ENCODE peak calls at places on chromosome 2, in six cellular contexts. T is ovary, W is colonic mucosa, D is HCT116, R is fibroblast of lung, U is astrocyte. B is an unnamed sample. For H3K36me3, the result is how much of the 10 kb centered on the place peaks cover.

GRCh38 chr2:43609304-43609883 is 13.6 kb upstream of the THADA start:
- DNase-seq in R (peak), D (peak), U (no peak), W (peak), T (no peak), B (peak)

GRCh38 chr2:134097740-134098139 is 156.1 kb upstream of the MGAT5 start:
- DNase-seq in R (no peak), W (no peak), U (no peak), T (no peak), D (no peak), B (no peak)

GRCh38 chr2:237723613-237724012 is 75.0 kb upstream of the RBM44 start:
- DNase-seq in D (no peak), U (peak), T (no peak), R (peak), W (peak), B (peak)

GRCh38 chr2:110904410-110905148 is 172.2 kb downstream of the ACOXL start:
- DNase-seq in T (no peak), W (no peak), U (no peak), R (no peak), D (no peak), B (no peak)

GRCh38 chr2:88656690-88657089 is 29.4 kb upstream of the EIF2AK3 start:
- DNase-seq in D (no peak), T (no peak), U (peak), R (peak), W (no peak), B (peak)

GRCh38 chr2:45273412-45274189 is 264.3 kb upstream of the SIX2 start:
- DNase-seq in W (no peak), T (no peak), R (no peak), D (no peak), U (no peak), B (no peak)

GRCh38 chr2:41784496-41784895 is 263.3 kb upstream of the PKDCC start:
- DNase-seq in D (no peak), R (no peak), W (no peak), T (no peak), U (no peak), B (no peak)

GRCh38 chr2:185825557-185825956 is 87.0 kb downstream of the FSIP2 start:
- DNase-seq in U (no peak), T (no peak), W (no peak), R (no peak), D (no peak), B (no peak)

GRCh38 chr2:20423376-20423775 is 23.5 kb upstream of the RHOB start:
- DNase-seq in W (no peak), U (no peak), R (no peak), T (no peak), D (no peak), B (peak)

GRCh38 chr2:185144159-185144919 is 546.0 kb downstream of the ZNF804A start:
- DNase-seq in T (no peak), U (no peak), R (no peak), D (no peak), W (no peak), B (no peak)

GRCh38 chr2:46200100-46200690 is 97.0 kb upstream of the EPAS1 start:
- DNase-seq in U (no peak), W (no peak), T (no peak), R (peak), D (no peak), B (no peak)

GRCh38 chr2:74632939-74633312 is 15.2 kb downstream of the M1AP start:
- DNase-seq in W (no peak), R (no peak), U (no peak), D (no peak), T (no peak), B (no peak)

GRCh38 chr2:223316346-223316745 is 264.4 kb downstream of the KCNE4 start:
- DNase-seq in W (no peak), D (no peak), R (no peak), U (no peak), T (no peak), B (no peak)

GRCh38 chr2:9249036-9249800 is 42.6 kb downstream of the ASAP2 start:
- DNase-seq in T (no peak), R (peak), D (no peak), W (no peak), U (peak), B (peak)

GRCh38 chr2:225122582-225123486 is 80.6 kb upstream of the DOCK10 start:
- DNase-seq in T (no peak), U (no peak), D (no peak), W (peak), R (no peak), B (peak)

GRCh38 chr2:154457291-154457690 is 241.2 kb upstream of the KCNJ3 start:
- DNase-seq in D (no peak), R (peak), T (no peak), U (peak), W (no peak), B (no peak)
- H3K36me3 ChIP-seq in D (under half), R (under half), T (under half), U (under half), W (under half), B (under half)

GRCh38 chr2:96267159-96267971 is 1.3 kb downstream of the CIAO1 start:
- DNase-seq in D (peak), W (peak), T (peak), U (no peak), R (peak), B (peak)

GRCh38 chr2:96265349-96265839 is 403 bp downstream of the TMEM127 start:
- DNase-seq in T (no peak), D (no peak), W (peak), R (no peak), U (no peak), B (peak)

GRCh38 chr2:96264656-96265348 is 995 bp downstream of the TMEM127 start:
- DNase-seq in D (no peak), T (no peak), R (peak), U (peak), W (peak), B (peak)

GRCh38 chr2:96264086-96264485 is 1.7 kb downstream of the TMEM127 start:
- DNase-seq in T (no peak), U (no peak), R (no peak), W (no peak), D (no peak), B (peak)

DNA sequence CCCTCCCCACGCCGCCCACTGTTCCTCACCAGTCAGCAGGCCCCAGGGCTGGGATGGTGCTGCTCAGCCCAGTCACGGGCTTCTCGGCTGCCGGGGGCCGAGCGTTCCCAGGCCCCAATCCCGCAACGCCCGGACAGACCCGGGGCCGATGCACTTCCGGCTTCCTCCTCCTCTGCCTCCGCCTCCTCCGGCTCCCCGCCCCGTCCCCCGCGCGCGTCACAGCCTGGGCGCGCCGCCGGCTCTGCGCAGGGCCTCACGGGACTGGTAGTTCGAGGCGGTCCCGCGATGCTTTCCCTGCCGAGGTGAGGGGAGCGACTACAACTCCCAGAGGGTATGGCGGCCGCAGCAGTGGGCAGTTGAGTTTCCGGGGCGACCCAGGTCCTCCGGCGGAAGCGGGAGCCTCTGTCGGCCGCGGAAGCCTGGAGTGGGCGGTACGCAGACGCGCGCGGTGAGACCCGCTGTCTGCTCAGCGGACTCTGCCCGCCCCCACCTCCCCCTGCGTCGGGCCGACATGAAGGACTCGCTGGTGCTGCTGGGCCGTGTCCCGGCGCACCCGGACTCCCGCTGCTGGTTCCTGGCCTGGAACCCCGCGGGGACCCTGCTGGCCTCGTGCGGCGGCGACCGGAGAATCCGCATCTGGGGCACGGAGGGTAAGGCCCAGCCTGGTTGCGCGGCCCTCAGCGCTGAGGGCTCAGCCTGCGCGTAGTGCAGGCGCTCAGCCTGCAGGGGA is at the start of the genes CIAO1 and TMEM127:
- DNase-seq in D (peak), T (peak), W (peak), U (peak), R (peak), B (peak)
- H3K36me3 ChIP-seq in D (under half), T (under half), W (under half), U (under half), R (under half), B (under half)

DNA sequence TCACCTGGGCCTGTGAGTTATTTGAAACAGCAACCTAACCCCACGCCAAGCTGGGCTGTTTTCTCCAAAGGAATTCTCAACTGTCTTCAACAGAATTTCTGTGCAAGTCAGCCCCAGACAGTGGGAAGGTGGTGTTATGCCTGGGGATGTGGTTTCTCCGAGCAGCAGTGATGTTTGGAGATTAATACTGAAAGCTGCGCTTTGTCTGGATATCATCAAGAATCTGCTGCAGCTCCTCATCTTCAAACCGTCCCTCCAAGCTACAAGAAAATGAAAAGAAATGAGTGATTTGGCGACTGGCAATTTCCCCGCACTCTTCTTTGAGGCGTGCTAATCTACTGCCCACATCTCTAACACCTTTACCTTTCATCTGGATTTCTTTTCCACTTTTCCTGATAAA is 10.0 kb downstream of the POLR2D start:
- DNase-seq in U (no peak), D (no peak), T (no peak), R (no peak), W (no peak), B (no peak)
- H3K36me3 ChIP-seq in U (under half), D (under half), T (under half), R (under half), W (under half), B (under half)

DNA sequence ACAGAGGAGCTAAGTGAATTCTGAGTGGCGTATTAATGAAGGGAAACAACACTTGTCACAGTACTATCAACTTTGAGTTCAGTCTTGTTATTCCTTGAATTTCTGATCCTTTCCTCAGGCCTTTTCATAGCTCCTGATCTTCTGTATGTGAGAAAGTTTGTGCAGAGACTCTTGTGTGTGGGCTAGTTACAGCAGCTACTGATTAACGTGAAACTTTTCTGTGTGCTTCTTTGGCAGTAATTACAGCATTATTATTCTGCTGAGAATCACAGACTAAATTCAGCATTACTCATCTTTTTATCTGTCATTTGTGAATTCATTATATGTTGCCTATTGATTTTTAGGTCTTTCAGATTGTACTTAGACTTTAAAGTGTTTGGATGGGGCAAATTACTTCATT is 36.0 kb downstream of the CREB1 start:
- DNase-seq in W (no peak), R (no peak), D (no peak), U (no peak), T (no peak), B (no peak)
- H3K36me3 ChIP-seq in W (under half), R (under half), D (under half), U (under half), T (under half), B (under half)

B was measured in mesenchymal stem cell.